ENCODE peak calls at places on chromosomes 13 and 19, in five cellular contexts. U is left ventricle myocardium inferior, C is stomach, Q is left lung, D is epithelial cell of prostate. M is an unnamed sample.

GRCh38 chr13:43698009-43698408 is 88.8 kb downstream of the ENOX1 start:
- DNase-seq in U (no peak), C (no peak), Q (no peak), D (no peak), M (no peak)

GRCh38 chr13:98571955-98572662 is 4.8 kb downstream of the STK24 start:
- DNase-seq in U (no peak), C (no peak), Q (no peak), D (no peak), M (no peak)

GRCh38 chr13:111662451-111662850 is 342.0 kb downstream of the TEX29 start:
- DNase-seq in U (peak), C (no peak), Q (no peak), D (no peak), M (no peak)

GRCh38 chr13:98405107-98405571 is 171.8 kb downstream of the STK24 start:
- DNase-seq in U (no peak), C (no peak), Q (no peak), D (no peak), M (no peak)

GRCh38 chr13:99698816-99699099 is 197.5 kb downstream of the TM9SF2 start:
- DNase-seq in U (no peak), C (no peak), Q (no peak), D (no peak), M (no peak)

GRCh38 chr19:16371540-16371986 is 46.9 kb downstream of the KLF2 start:
- DNase-seq in U (peak), C (peak), Q (peak), D (no peak), M (peak)

GRCh38 chr19:37127999-37128820 is 44.3 kb downstream of the ZNF585A start:
- DNase-seq in U (no peak), C (no peak), Q (no peak), D (no peak), M (no peak)

GRCh38 chr13:100214886-100215285 is 126.0 kb downstream of the PCCA start:
- DNase-seq in U (no peak), C (no peak), Q (no peak), D (no peak), M (no peak)

GRCh38 chr13:41835871-41836270 is 125.0 kb downstream of the VWA8 start:
- DNase-seq in U (no peak), C (no peak), Q (no peak), D (no peak), M (no peak)

GRCh38 chr13:34867590-34867989 is 74.5 kb upstream of the NBEA start:
- DNase-seq in U (no peak), C (no peak), Q (no peak), D (no peak), M (no peak)

GRCh38 chr19:19403373-19403901 is 2.0 kb upstream of the GATAD2A start:
- DNase-seq in U (no peak), C (no peak), Q (no peak), D (no peak), M (peak)

GRCh38 chr19:6229951-6230712 is 49.6 kb downstream of the MLLT1 start:
- DNase-seq in U (peak), C (no peak), Q (peak), D (no peak), M (peak)

GRCh38 chr13:33230178-33230881 is 55.2 kb downstream of the STARD13 start:
- DNase-seq in U (no peak), C (no peak), Q (no peak), D (no peak), M (no peak)

GRCh38 chr19:2385053-2385721 is 25.1 kb downstream of the TMPRSS9 start:
- DNase-seq in U (no peak), C (no peak), Q (no peak), D (peak), M (peak)

GRCh38 chr19:2491130-2491801 is 15.3 kb downstream of the GADD45B start:
- DNase-seq in U (no peak), C (peak), Q (peak), D (peak), M (peak)

GRCh38 chr19:46992699-46993535 is 26.7 kb upstream of the NPAS1 start:
- DNase-seq in U (peak), C (no peak), Q (no peak), D (no peak), M (no peak)

GRCh38 chr13:80441968-80442367 is 101.0 kb upstream of the SPRY2 start:
- DNase-seq in U (no peak), C (no peak), Q (no peak), D (no peak), M (no peak)

GRCh38 chr13:110592670-110593069 is 22.7 kb upstream of the NAXD start:
- DNase-seq in U (no peak), C (no peak), Q (no peak), D (no peak), M (no peak)

GRCh38 chr13:113596321-113597200 is 12.0 kb downstream of the TFDP1 start:
- DNase-seq in U (peak), C (peak), Q (peak), D (no peak), M (peak)

GRCh38 chr13:42396901-42397670 is 125.1 kb downstream of the AKAP11 start:
- DNase-seq in U (no peak), C (no peak), Q (no peak), D (no peak), M (no peak)

GRCh38 chr13:113073942-113074341 is 31.6 kb upstream of the F7 start:
- DNase-seq in U (no peak), C (no peak), Q (peak), D (no peak), M (peak)

GRCh38 chr13:75079226-75079625 is 402.7 kb downstream of the TBC1D4 start:
- DNase-seq in U (no peak), C (no peak), Q (no peak), D (no peak), M (no peak)

GRCh38 chr13:25034173-25034572 is 61.8 kb upstream of the PABPC3 start:
- DNase-seq in U (no peak), C (no peak), Q (no peak), D (no peak), M (no peak)

GRCh38 chr19:30070970-30071632 is 129.1 kb downstream of the URI1 start:
- DNase-seq in U (peak), C (no peak), Q (no peak), D (no peak), M (peak)

GRCh38 chr13:91406619-91407018 is 8.2 kb downstream of the GPC5 start:
- DNase-seq in U (no peak), C (no peak), Q (no peak), D (no peak), M (no peak)

GRCh38 chr19:40377876-40378385 is 12.1 kb downstream of the HIPK4 start:
- DNase-seq in U (no peak), C (no peak), Q (no peak), D (no peak), M (no peak)

GRCh38 chr13:19362946-19363510 is 181.4 kb upstream of the TUBA3C start:
- DNase-seq in U (no peak), C (no peak), Q (no peak), D (no peak), M (no peak)

GRCh38 chr13:48446454-48446853 is 33.5 kb upstream of the LPAR6 start:
- DNase-seq in U (no peak), C (no peak), Q (no peak), D (no peak), M (no peak)

GRCh38 chr13:44516771-44517170 is 59.4 kb downstream of the TSC22D1 start:
- DNase-seq in U (no peak), C (no peak), Q (no peak), D (no peak), M (no peak)

GRCh38 chr19:3690551-3691371 is 9.5 kb downstream of the PIP5K1C start:
- DNase-seq in U (no peak), C (no peak), Q (peak), D (no peak), M (no peak)

GRCh38 chr13:35484384-35484783 is 7.9 kb upstream of the MAB21L1 start:
- DNase-seq in U (no peak), C (no peak), Q (no peak), D (no peak), M (no peak)

GRCh38 chr19:2477732-2478191 is 1.8 kb downstream of the GADD45B start:
- DNase-seq in U (no peak), C (no peak), Q (no peak), D (no peak), M (peak)

GRCh38 chr19:13181747-13182388 is 31.7 kb downstream of the IER2 start:
- DNase-seq in U (peak), C (peak), Q (no peak), D (no peak), M (peak)

GRCh38 chr13:21050288-21051197 is 10.8 kb downstream of the LATS2 start:
- DNase-seq in U (no peak), C (no peak), Q (no peak), D (no peak), M (peak)

GRCh38 chr13:26010487-26011207 is 41.2 kb downstream of the SHISA2 start:
- DNase-seq in U (no peak), C (no peak), Q (no peak), D (no peak), M (no peak)

GRCh38 chr19:861756-862528 is 2.5 kb downstream of the CFD start:
- DNase-seq in U (no peak), C (no peak), Q (peak), D (no peak), M (peak)

GRCh38 chr13:33303885-33304284 is 18.3 kb upstream of the STARD13 start:
- DNase-seq in U (no peak), C (no peak), Q (no peak), D (no peak), M (no peak)

GRCh38 chr19:38243279-38243673 is 12.9 kb downstream of the PPP1R14A start:
- DNase-seq in U (no peak), C (no peak), Q (no peak), D (no peak), M (no peak)

DNA sequence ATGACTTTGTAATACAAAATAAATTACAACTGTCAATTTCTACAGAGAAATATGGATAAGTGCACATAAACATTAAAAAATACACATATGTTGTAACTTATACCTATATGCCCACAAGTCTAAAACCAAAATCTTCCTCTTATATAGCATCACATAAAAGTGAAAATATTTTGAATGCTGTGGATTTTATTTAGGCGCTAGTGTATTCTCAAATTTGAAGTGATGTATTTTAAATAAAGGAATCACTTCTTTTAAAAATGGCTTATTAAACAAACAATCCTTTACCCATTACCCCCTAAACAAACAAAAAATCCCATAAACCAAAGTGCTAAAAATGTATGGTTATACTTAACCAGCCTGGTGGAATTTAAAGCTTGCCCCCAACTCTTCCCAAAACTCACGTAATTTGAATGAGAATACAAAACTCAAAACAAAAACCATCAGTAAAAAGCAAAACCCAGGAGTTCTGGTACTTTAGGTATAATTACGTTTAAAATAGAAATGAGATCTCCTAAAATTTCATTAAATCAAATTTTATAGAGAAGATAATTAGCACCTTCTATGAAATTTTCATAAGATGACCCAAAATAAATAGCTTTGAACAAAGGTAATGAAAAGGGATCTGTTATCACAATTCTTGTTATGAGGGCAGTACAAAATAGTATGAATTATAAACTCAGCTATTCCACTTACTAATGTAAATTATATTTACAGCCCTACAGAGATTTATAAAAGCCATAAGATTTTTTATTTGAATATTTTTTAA is 63.5 kb downstream of the KCNRG start:
- DNase-seq in U (no peak), C (no peak), Q (no peak), D (no peak), M (no peak)
- H3K27ac ChIP-seq in U (no peak), C (peak), Q (no peak), D (no peak), M (no peak)

GRCh38 chr19:48752511-48753365 is at the start of gene FUT1:
- DNase-seq in U (peak), C (peak), Q (peak), D (peak), M (peak)

GRCh38 chr19:48750771-48751504 is 1.5 kb downstream of the FUT1 start:
- DNase-seq in U (no peak), C (peak), Q (no peak), D (no peak), M (no peak)

GRCh38 chr19:48750351-48750750 is 2.1 kb downstream of the FUT1 start:
- DNase-seq in U (no peak), C (no peak), Q (no peak), D (no peak), M (no peak)

GRCh38 chr19:48749571-48750198 is 2.8 kb downstream of the FUT1 start:
- DNase-seq in U (no peak), C (no peak), Q (no peak), D (no peak), M (no peak)

GRCh38 chr19:48751835-48752510 is 468 bp downstream of the FUT1 start:
- DNase-seq in U (no peak), C (no peak), Q (no peak), D (no peak), M (no peak)
- H3K27ac ChIP-seq in U (peak), C (peak), Q (peak), D (peak), M (peak)

GRCh38 chr19:58513694-58514563 is 2.1 kb upstream of the SLC27A5 start:
- DNase-seq in U (peak), C (peak), Q (peak), D (peak), M (peak)
- H3K27ac ChIP-seq in U (peak), C (peak), Q (peak), D (peak), M (peak)

DNA sequence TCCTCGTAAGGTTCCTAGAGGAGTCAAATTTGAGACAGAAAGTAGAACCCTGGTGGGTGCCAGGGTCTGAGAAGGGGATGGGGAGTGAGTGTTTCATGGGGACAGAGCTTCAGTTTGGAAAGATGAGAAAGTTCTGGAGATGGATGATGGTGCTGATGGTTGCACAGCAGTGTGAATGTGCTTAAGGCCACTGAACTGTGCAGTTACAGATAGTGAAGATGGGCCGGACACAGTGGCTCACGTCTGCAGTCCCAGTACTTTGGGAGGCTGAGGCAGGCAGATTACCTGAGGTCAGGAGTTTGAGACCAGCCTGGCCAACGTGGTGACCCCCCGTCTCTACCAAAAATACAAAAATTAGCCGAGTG is 917 bp downstream of the SPC24 start:
- DNase-seq in U (no peak), C (no peak), Q (no peak), D (no peak), M (no peak)
- H3K27ac ChIP-seq in U (no peak), C (no peak), Q (no peak), D (no peak), M (no peak)

DNA sequence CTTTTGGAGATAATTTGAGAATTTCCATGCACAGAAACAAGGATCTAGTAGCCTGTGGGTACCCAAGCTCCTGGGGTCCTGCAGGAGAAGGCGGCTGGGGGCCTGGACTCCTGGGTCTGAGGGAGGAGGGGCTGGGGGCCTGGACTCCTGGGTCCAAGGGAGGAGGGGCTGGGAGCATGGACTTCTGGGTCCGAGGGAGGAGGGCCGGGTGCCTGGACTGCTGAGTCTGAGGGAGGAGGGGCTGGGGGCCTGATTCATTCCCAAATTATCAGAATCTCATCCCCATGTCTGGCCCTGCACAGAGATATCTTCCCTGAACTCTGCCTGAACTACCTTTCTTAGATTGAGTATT is 520 bp upstream of the RDH13 start:
- DNase-seq in U (no peak), C (no peak), Q (no peak), D (no peak), M (peak)
- H3K27ac ChIP-seq in U (peak), C (peak), Q (peak), D (no peak), M (no peak)

DNA sequence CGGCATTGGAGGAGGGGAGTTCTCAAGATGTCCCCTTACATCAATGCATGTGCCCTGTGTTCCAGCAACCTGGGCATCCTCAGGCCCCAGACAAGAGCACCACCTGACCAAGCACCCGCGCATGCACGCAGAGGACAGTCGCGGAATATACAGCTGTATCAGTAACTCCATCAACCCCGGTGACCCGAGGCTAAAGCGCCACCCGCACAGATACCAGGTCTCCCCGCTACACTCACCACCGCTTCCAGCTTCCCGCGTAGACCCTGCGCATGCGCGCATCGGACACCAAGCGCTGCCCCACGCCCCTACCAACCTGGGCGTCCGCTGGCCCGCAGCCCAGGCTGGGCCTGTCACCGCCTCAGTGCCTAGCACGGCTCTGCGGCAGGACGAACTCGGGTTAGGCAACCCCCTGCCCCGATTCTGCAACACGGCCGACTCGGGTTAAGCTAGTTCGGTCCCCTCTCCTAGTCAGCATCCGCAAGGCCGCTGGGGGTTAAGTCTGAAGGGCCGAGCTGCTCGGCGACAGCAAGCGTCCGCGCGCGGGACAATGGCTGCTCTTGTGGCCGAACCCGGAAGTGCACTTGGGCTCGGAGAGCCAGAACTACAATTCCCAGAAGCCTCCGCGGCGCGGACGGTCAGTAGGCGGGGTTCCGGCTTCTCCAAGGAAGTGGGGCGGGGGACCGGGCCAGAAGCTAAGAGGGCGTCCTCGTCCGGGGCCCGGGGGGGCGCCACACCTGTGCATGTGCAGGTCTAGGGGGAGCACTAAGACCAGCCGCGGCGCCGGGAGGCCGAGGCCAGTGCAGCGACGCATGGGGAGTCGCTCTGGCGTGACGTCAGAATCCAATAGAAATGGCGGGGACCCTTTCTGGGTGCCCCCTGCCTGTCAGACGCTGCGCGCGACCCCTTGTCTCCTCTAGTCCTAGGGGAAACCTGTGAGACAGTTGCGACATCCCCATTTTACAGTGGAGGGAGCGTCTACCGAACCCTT is at the start of gene ZNF180:
- DNase-seq in U (peak), C (peak), Q (peak), D (peak), M (peak)
- H3K27ac ChIP-seq in U (peak), C (peak), Q (peak), D (peak), M (peak)

M was measured in kidney.